ENCODE peak calls at places on chromosomes 7 and 10, in ten cellular contexts. A is left cardiac atrium; T is activated T-cell treated with anti-CD3 and anti-CD28 coated beads for 4 hours; Q is NCI-H1694 treated with DMSO at 0.1 percent for 48 hours; R is Caki2; L is stimulated activated naive B cell treated with anti-CD40 and anti-IgM and Interleukin-4, amounts not matched to agents 10 μg/mL and 1 μg/mL and 100 μg/mL, for 72 hours; S is left ventricle myocardium inferior; H is activated naive CD8-positive, alpha-beta T cell treated with anti-CD3 and anti-CD28 coated beads for 36 hours; P is ELR; V is AG09319. K is an unnamed sample.

GRCh38 chr10:132196178-132197113 is 9.7 kb downstream of the DPYSL4 start:
- DNase-seq in A (no peak), T (no peak), Q (no peak), R (no peak), L (no peak), S (no peak), H (no peak), P (no peak), V (no peak), K (no peak)

GRCh38 chr10:60433684-60434083 is 44.0 kb upstream of the ANK3 start:
- DNase-seq in A (no peak), T (no peak), Q (no peak), R (no peak), L (no peak), S (no peak), H (no peak), P (peak), V (no peak), K (no peak)

GRCh38 chr10:101162677-101163076 is 31.6 kb downstream of the TLX1 start:
- DNase-seq in A (no peak), T (no peak), Q (no peak), R (no peak), L (no peak), S (no peak), H (no peak), P (no peak), V (no peak), K (no peak)

GRCh38 chr10:77431209-77431611 is 206.4 kb downstream of the KCNMA1 start:
- DNase-seq in A (no peak), T (no peak), Q (no peak), R (no peak), L (no peak), S (no peak), H (no peak), P (no peak), V (no peak), K (no peak)

GRCh38 chr7:1890289-1891235 is 220.5 kb downstream of the ELFN1 start:
- DNase-seq in A (no peak), T (no peak), Q (no peak), R (no peak), L (no peak), S (no peak), H (no peak), P (no peak), V (no peak), K (no peak)

GRCh38 chr10:78211476-78212110 is 177.9 kb downstream of the RPS24 start:
- DNase-seq in A (no peak), T (no peak), Q (peak), R (peak), L (no peak), S (no peak), H (no peak), P (peak), V (no peak), K (no peak)

GRCh38 chr10:32073676-32074075 is 17.5 kb upstream of the KIF5B start:
- DNase-seq in A (no peak), T (no peak), Q (no peak), R (no peak), L (no peak), S (no peak), H (no peak), P (no peak), V (no peak), K (no peak)

GRCh38 chr7:23334482-23335056 is 35.4 kb downstream of the MALSU1 start:
- DNase-seq in A (peak), T (no peak), Q (no peak), R (peak), L (no peak), S (no peak), H (no peak), P (peak), V (peak), K (no peak)

GRCh38 chr10:11610855-11611247 is 599 bp downstream of the USP6NL start:
- DNase-seq in A (peak), T (no peak), Q (no peak), R (peak), L (peak), S (peak), H (peak), P (peak), V (peak), K (no peak)

GRCh38 chr7:81676813-81677212 is 93.0 kb downstream of the HGF start:
- DNase-seq in A (no peak), T (no peak), Q (peak), R (no peak), L (no peak), S (no peak), H (no peak), P (peak), V (no peak), K (no peak)

GRCh38 chr7:158094671-158095256 is 492.9 kb downstream of the PTPRN2 start:
- DNase-seq in A (no peak), T (no peak), Q (no peak), R (no peak), L (no peak), S (no peak), H (no peak), P (no peak), V (no peak), K (no peak)

GRCh38 chr7:19110026-19110777 is 7.2 kb downstream of the TWIST1 start:
- DNase-seq in A (no peak), T (no peak), Q (no peak), R (no peak), L (no peak), S (no peak), H (no peak), P (peak), V (no peak), K (no peak)

GRCh38 chr7:151440799-151441443 is 980 bp upstream of the CRYGN start:
- DNase-seq in A (no peak), T (no peak), Q (no peak), R (no peak), L (no peak), S (no peak), H (peak), P (no peak), V (no peak), K (no peak)

GRCh38 chr7:122989041-122989440 is 6.5 kb downstream of the TAS2R16 start:
- DNase-seq in A (no peak), T (no peak), Q (no peak), R (no peak), L (no peak), S (no peak), H (no peak), P (no peak), V (no peak), K (no peak)

GRCh38 chr10:87593702-87594101 is 66.0 kb upstream of the PAPSS2 start:
- DNase-seq in A (no peak), T (no peak), Q (no peak), R (no peak), L (no peak), S (no peak), H (no peak), P (no peak), V (peak), K (no peak)

GRCh38 chr7:151837285-151838042 is 39.5 kb downstream of the PRKAG2 start:
- DNase-seq in A (no peak), T (no peak), Q (no peak), R (no peak), L (no peak), S (no peak), H (no peak), P (no peak), V (no peak), K (no peak)

GRCh38 chr7:71659622-71660021 is 527.7 kb downstream of the GALNT17 start:
- DNase-seq in A (no peak), T (no peak), Q (no peak), R (no peak), L (no peak), S (peak), H (no peak), P (no peak), V (no peak), K (no peak)

GRCh38 chr10:79377557-79378382 is 30.5 kb downstream of the PPIF start:
- DNase-seq in A (peak), T (no peak), Q (no peak), R (no peak), L (no peak), S (no peak), H (no peak), P (no peak), V (no peak), K (no peak)

GRCh38 chr10:100528123-100528884 is 1.4 kb downstream of the NDUFB8 start:
- DNase-seq in A (no peak), T (no peak), Q (no peak), R (no peak), L (no peak), S (no peak), H (no peak), P (no peak), V (no peak), K (no peak)

GRCh38 chr7:82049442-82049841 is 279.6 kb upstream of the HGF start:
- DNase-seq in A (no peak), T (no peak), Q (no peak), R (no peak), L (no peak), S (peak), H (no peak), P (peak), V (no peak), K (no peak)

GRCh38 chr7:69190738-69191137 is 407.5 kb upstream of the AUTS2 start:
- DNase-seq in A (no peak), T (no peak), Q (no peak), R (no peak), L (no peak), S (no peak), H (no peak), P (no peak), V (no peak), K (no peak)

GRCh38 chr7:101701153-101701794 is 72.2 kb upstream of the MYL10 start:
- DNase-seq in A (no peak), T (no peak), Q (no peak), R (no peak), L (no peak), S (no peak), H (no peak), P (no peak), V (no peak), K (no peak)

GRCh38 chr10:120750167-120750566 is 101.0 kb upstream of the WDR11 start:
- DNase-seq in A (no peak), T (no peak), Q (no peak), R (no peak), L (peak), S (no peak), H (no peak), P (no peak), V (no peak), K (no peak)

GRCh38 chr10:44311563-44311905 is 73.4 kb downstream of the CXCL12 start:
- DNase-seq in A (no peak), T (no peak), Q (no peak), R (no peak), L (no peak), S (no peak), H (no peak), P (peak), V (no peak), K (no peak)

GRCh38 chr7:5172196-5172800 is 17.7 kb upstream of the WIPI2 start:
- DNase-seq in A (no peak), T (no peak), Q (no peak), R (no peak), L (no peak), S (no peak), H (no peak), P (no peak), V (no peak), K (no peak)

GRCh38 chr7:67937717-67938191 is 941.1 kb downstream of the TYW1 start:
- DNase-seq in A (peak), T (no peak), Q (no peak), R (peak), L (no peak), S (peak), H (no peak), P (no peak), V (peak), K (no peak)

GRCh38 chr10:117169480-117169879 is 27.8 kb upstream of the KCNK18 start:
- DNase-seq in A (no peak), T (no peak), Q (no peak), R (no peak), L (no peak), S (no peak), H (no peak), P (no peak), V (no peak), K (no peak)

GRCh38 chr7:156635529-156636385 is 4.8 kb upstream of the RNF32 start:
- DNase-seq in A (no peak), T (no peak), Q (no peak), R (no peak), L (no peak), S (no peak), H (no peak), P (no peak), V (no peak), K (no peak)

GRCh38 chr7:137579913-137580640 is 236.5 kb upstream of the PTN start:
- DNase-seq in A (no peak), T (no peak), Q (no peak), R (peak), L (no peak), S (no peak), H (no peak), P (peak), V (no peak), K (no peak)

GRCh38 chr7:156907656-156908055 is 14.7 kb upstream of the LMBR1 start:
- DNase-seq in A (no peak), T (no peak), Q (no peak), R (peak), L (no peak), S (no peak), H (no peak), P (peak), V (peak), K (no peak)

GRCh38 chr10:103449208-103450144 is 2.7 kb downstream of the CALHM2 start:
- DNase-seq in A (peak), T (no peak), Q (no peak), R (no peak), L (no peak), S (no peak), H (no peak), P (no peak), V (no peak), K (no peak)

GRCh38 chr7:149109969-149110368 is 16.2 kb downstream of the ZNF425 start:
- DNase-seq in A (no peak), T (no peak), Q (no peak), R (no peak), L (no peak), S (no peak), H (no peak), P (no peak), V (no peak), K (no peak)

GRCh38 chr10:24306507-24306875 is 97.6 kb downstream of the KIAA1217 start:
- DNase-seq in A (no peak), T (no peak), Q (no peak), R (no peak), L (no peak), S (no peak), H (no peak), P (no peak), V (no peak), K (no peak)